ENCODE peak calls at places on chromosomes 6 and 20, in eight cellular contexts. One of them, this sample, is unnamed.

GRCh38 chr6:111712398-111712797 is 106.7 kb upstream of the TRAF3IP2 start:
- DNase-seq in H1: no peak
- DNase-seq in trophoblast cell: peak; percentile 73
- DNase-seq in HepG2: no peak
- DNase-seq in choroid plexus epithelial cell: peak; percentile 95
- DNase-seq in A549: peak; percentile 28
- DNase-seq in foreskin fibroblast: peak; percentile 84
- DNase-seq in cardiac muscle cell: peak; percentile 72
- DNase-seq in this sample: no peak

GRCh38 chr20:46056970-46057855 is 28.2 kb downstream of the SLC12A5 start:
- DNase-seq in choroid plexus epithelial cell: peak; percentile 52
- DNase-seq in trophoblast cell: no peak
- DNase-seq in cardiac muscle cell: peak; percentile 64
- DNase-seq in foreskin fibroblast: peak; percentile 76
- DNase-seq in H1: peak; percentile 90
- DNase-seq in HepG2: no peak
- DNase-seq in A549: no peak
- DNase-seq in this sample: no peak

GRCh38 chr20:13166006-13166405 is 55.1 kb upstream of the ISM1 start:
- DNase-seq in foreskin fibroblast: no peak
- DNase-seq in choroid plexus epithelial cell: no peak
- DNase-seq in A549: no peak
- DNase-seq in trophoblast cell: no peak
- DNase-seq in H1: no peak
- DNase-seq in cardiac muscle cell: no peak
- DNase-seq in HepG2: no peak
- DNase-seq in this sample: no peak

GRCh38 chr20:51533291-51534172 is 9.0 kb downstream of the NFATC2 start:
- DNase-seq in trophoblast cell: peak; percentile 60
- DNase-seq in choroid plexus epithelial cell: peak; percentile 60
- DNase-seq in HepG2: peak; percentile 11
- DNase-seq in cardiac muscle cell: no peak
- DNase-seq in foreskin fibroblast: peak; percentile 36
- DNase-seq in A549: peak; percentile 25
- DNase-seq in H1: no peak
- DNase-seq in this sample: no peak

GRCh38 chr20:58623579-58624473 is 27.3 kb upstream of the STX16 start:
- DNase-seq in H1: no peak
- DNase-seq in choroid plexus epithelial cell: peak; percentile 97
- DNase-seq in HepG2: peak; percentile 68
- DNase-seq in cardiac muscle cell: peak; percentile 94
- DNase-seq in A549: peak; percentile 86
- DNase-seq in trophoblast cell: peak; percentile 83
- DNase-seq in foreskin fibroblast: peak; percentile 97
- DNase-seq in this sample: peak; percentile 60

GRCh38 chr20:62922451-62922921 is 3.8 kb downstream of the DIDO1 start:
- DNase-seq in A549: no peak
- DNase-seq in choroid plexus epithelial cell: no peak
- DNase-seq in HepG2: no peak
- DNase-seq in foreskin fibroblast: no peak
- DNase-seq in H1: no peak
- DNase-seq in cardiac muscle cell: no peak
- DNase-seq in trophoblast cell: no peak
- DNase-seq in this sample: no peak

GRCh38 chr6:43817192-43817591 is 47.2 kb downstream of the VEGFA start:
- DNase-seq in foreskin fibroblast: peak; percentile 37
- DNase-seq in choroid plexus epithelial cell: peak; percentile 32
- DNase-seq in cardiac muscle cell: peak; percentile 41
- DNase-seq in HepG2: peak; percentile 72
- DNase-seq in A549: peak; percentile 62
- DNase-seq in H1: peak; percentile 61
- DNase-seq in trophoblast cell: no peak
- DNase-seq in this sample: no peak

GRCh38 chr6:139982652-139983051 is 608.2 kb upstream of the CITED2 start:
- DNase-seq in choroid plexus epithelial cell: peak; percentile 95
- DNase-seq in trophoblast cell: peak; percentile 15
- DNase-seq in cardiac muscle cell: peak; percentile 82
- DNase-seq in HepG2: no peak
- DNase-seq in foreskin fibroblast: peak; percentile 94
- DNase-seq in A549: no peak
- DNase-seq in H1: no peak
- DNase-seq in this sample: peak; percentile 37

GRCh38 chr20:34343458-34344255 is 19.4 kb upstream of the ITCH start:
- DNase-seq in cardiac muscle cell: no peak
- DNase-seq in HepG2: no peak
- DNase-seq in choroid plexus epithelial cell: no peak
- DNase-seq in H1: no peak
- DNase-seq in foreskin fibroblast: no peak
- DNase-seq in A549: no peak
- DNase-seq in trophoblast cell: no peak
- DNase-seq in this sample: no peak

GRCh38 chr6:70371454-70372105 is 41.7 kb upstream of the FAM135A start:
- DNase-seq in cardiac muscle cell: peak; percentile 80
- DNase-seq in trophoblast cell: no peak
- DNase-seq in choroid plexus epithelial cell: peak; percentile 83
- DNase-seq in H1: no peak
- DNase-seq in HepG2: peak; percentile 70
- DNase-seq in A549: peak; percentile 72
- DNase-seq in foreskin fibroblast: peak; percentile 80
- DNase-seq in this sample: peak; percentile 31

GRCh38 chr6:144286503-144287393 is 1.6 kb downstream of the UTRN start:
- DNase-seq in cardiac muscle cell: peak; percentile 94
- DNase-seq in A549: peak; percentile 81
- DNase-seq in choroid plexus epithelial cell: peak; percentile 94
- DNase-seq in foreskin fibroblast: peak; percentile 92
- DNase-seq in H1: peak; percentile 76
- DNase-seq in HepG2: peak; percentile 88
- DNase-seq in trophoblast cell: peak; percentile 15
- DNase-seq in this sample: peak; percentile 27

GRCh38 chr6:170289108-170289931 is 1.6 kb downstream of the DLL1 start:
- DNase-seq in choroid plexus epithelial cell: no peak
- DNase-seq in H1: peak; percentile 77
- DNase-seq in foreskin fibroblast: no peak
- DNase-seq in A549: no peak
- DNase-seq in trophoblast cell: no peak
- DNase-seq in HepG2: no peak
- DNase-seq in cardiac muscle cell: no peak
- DNase-seq in this sample: peak; percentile 57

GRCh38 chr20:4091332-4092135 is 76.2 kb upstream of the RNF24 start:
- DNase-seq in A549: peak; percentile 69
- DNase-seq in choroid plexus epithelial cell: peak; percentile 89
- DNase-seq in cardiac muscle cell: peak; percentile 72
- DNase-seq in trophoblast cell: peak; percentile 49
- DNase-seq in foreskin fibroblast: peak; percentile 65
- DNase-seq in HepG2: peak; percentile 67
- DNase-seq in H1: peak; percentile 91
- DNase-seq in this sample: peak; percentile 24

GRCh38 chr20:63294536-63294900 is 1.5 kb downstream of the COL20A1 start:
- DNase-seq in H1: no peak
- DNase-seq in trophoblast cell: no peak
- DNase-seq in A549: no peak
- DNase-seq in cardiac muscle cell: no peak
- DNase-seq in HepG2: no peak
- DNase-seq in foreskin fibroblast: no peak
- DNase-seq in choroid plexus epithelial cell: no peak
- DNase-seq in this sample: no peak

GRCh38 chr6:165580139-165580538 is 82.9 kb downstream of the PDE10A start:
- DNase-seq in trophoblast cell: no peak
- DNase-seq in A549: no peak
- DNase-seq in choroid plexus epithelial cell: peak; percentile 81
- DNase-seq in HepG2: no peak
- DNase-seq in cardiac muscle cell: peak; percentile 54
- DNase-seq in foreskin fibroblast: no peak
- DNase-seq in H1: no peak
- DNase-seq in this sample: no peak

GRCh38 chr20:15992564-15992963 is 580.7 kb downstream of the KIF16B start:
- DNase-seq in trophoblast cell: no peak
- DNase-seq in HepG2: no peak
- DNase-seq in foreskin fibroblast: peak; percentile 46
- DNase-seq in H1: no peak
- DNase-seq in choroid plexus epithelial cell: peak; percentile 33
- DNase-seq in cardiac muscle cell: no peak
- DNase-seq in A549: no peak
- DNase-seq in this sample: no peak

GRCh38 chr20:10864076-10864672 is 190.4 kb upstream of the JAG1 start:
- DNase-seq in cardiac muscle cell: peak; percentile 51
- DNase-seq in HepG2: no peak
- DNase-seq in H1: no peak
- DNase-seq in trophoblast cell: no peak
- DNase-seq in A549: peak; percentile 31
- DNase-seq in choroid plexus epithelial cell: peak; percentile 23
- DNase-seq in foreskin fibroblast: peak; percentile 36
- DNase-seq in this sample: no peak

DNA sequence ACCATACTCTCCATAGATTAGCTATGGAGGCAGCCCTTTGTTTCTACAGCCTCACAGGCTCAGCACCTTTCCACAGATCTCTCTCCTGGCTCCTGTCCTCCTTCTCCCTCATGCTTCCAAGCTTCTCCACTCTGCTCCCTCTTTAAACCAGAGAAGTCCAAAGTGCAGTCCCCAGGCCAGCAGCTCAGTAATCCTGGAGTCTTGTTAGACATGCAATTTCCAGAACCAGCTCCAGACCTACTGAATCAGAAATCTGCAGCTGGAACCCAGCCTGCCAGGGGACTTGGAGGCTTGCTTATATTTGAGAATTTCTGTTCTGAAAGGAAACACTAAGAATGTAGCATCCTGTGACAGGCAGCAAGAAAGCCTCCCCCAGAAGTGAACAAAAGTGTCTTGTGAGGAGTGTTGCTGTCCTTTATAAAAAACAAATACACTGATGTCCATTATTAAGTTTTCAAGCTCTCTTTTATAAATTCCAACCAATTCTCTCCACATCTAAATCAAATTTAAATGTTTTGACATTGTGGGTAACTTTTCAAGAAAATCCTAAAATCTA is 438.1 kb downstream of the BCKDHB start:
- DNase-seq in HepG2: no peak
- DNase-seq in choroid plexus epithelial cell: no peak
- DNase-seq in cardiac muscle cell: no peak
- DNase-seq in A549: no peak
- DNase-seq in H1: no peak
- DNase-seq in trophoblast cell: no peak
- DNase-seq in foreskin fibroblast: peak; percentile 34
- DNase-seq in this sample: no peak
- H3K4me3 ChIP-seq in HepG2: no peak overlapping the region
- H3K4me3 ChIP-seq in choroid plexus epithelial cell: no peak overlapping the region
- H3K4me3 ChIP-seq in cardiac muscle cell: no peak overlapping the region
- H3K4me3 ChIP-seq in A549: no peak overlapping the region
- H3K4me3 ChIP-seq in H1: no peak overlapping the region
- H3K4me3 ChIP-seq in trophoblast cell: no peak overlapping the region
- H3K4me3 ChIP-seq in foreskin fibroblast: no peak overlapping the region
- H3K4me3 ChIP-seq in this sample: no peak overlapping the region

GRCh38 chr6:33213166-33213988 is 5.1 kb downstream of the RING1 start:
- DNase-seq in foreskin fibroblast: peak; percentile 74
- DNase-seq in cardiac muscle cell: peak; percentile 50
- DNase-seq in trophoblast cell: no peak
- DNase-seq in H1: peak; percentile 79
- DNase-seq in A549: no peak
- DNase-seq in choroid plexus epithelial cell: no peak
- DNase-seq in HepG2: no peak
- DNase-seq in this sample: peak; percentile 79
- H3K4me3 ChIP-seq in foreskin fibroblast: peak overlapping the region; percentile 48
- H3K4me3 ChIP-seq in cardiac muscle cell: peak overlapping the region; percentile 32
- H3K4me3 ChIP-seq in trophoblast cell: peak overlapping the region; percentile 51
- H3K4me3 ChIP-seq in H1: peak overlapping the region; percentile 62
- H3K4me3 ChIP-seq in A549: peak overlapping the region; percentile 42
- H3K4me3 ChIP-seq in choroid plexus epithelial cell: peak overlapping the region; percentile 60
- H3K4me3 ChIP-seq in HepG2: peak overlapping the region; percentile 66
- H3K4me3 ChIP-seq in this sample: peak overlapping the region; percentile 66

GRCh38 chr6:161068296-161068695 is 76.7 kb downstream of the MAP3K4 start:
- DNase-seq in H1: no peak
- DNase-seq in A549: no peak
- DNase-seq in choroid plexus epithelial cell: no peak
- DNase-seq in trophoblast cell: no peak
- DNase-seq in cardiac muscle cell: no peak
- DNase-seq in HepG2: no peak
- DNase-seq in foreskin fibroblast: no peak
- DNase-seq in this sample: peak; percentile 22
- H3K4me3 ChIP-seq in H1: no peak overlapping the region
- H3K4me3 ChIP-seq in A549: no peak overlapping the region
- H3K4me3 ChIP-seq in choroid plexus epithelial cell: no peak overlapping the region
- H3K4me3 ChIP-seq in trophoblast cell: no peak overlapping the region
- H3K4me3 ChIP-seq in cardiac muscle cell: no peak overlapping the region
- H3K4me3 ChIP-seq in HepG2: no peak overlapping the region
- H3K4me3 ChIP-seq in foreskin fibroblast: no peak overlapping the region
- H3K4me3 ChIP-seq in this sample: no peak overlapping the region

GRCh38 chr6:53492860-53493634 is 51.9 kb downstream of the GCLC start:
- DNase-seq in HepG2: peak; percentile 59
- DNase-seq in trophoblast cell: no peak
- DNase-seq in foreskin fibroblast: peak; percentile 68
- DNase-seq in cardiac muscle cell: peak; percentile 72
- DNase-seq in choroid plexus epithelial cell: peak; percentile 77
- DNase-seq in H1: peak; percentile 49
- DNase-seq in A549: peak; percentile 74
- DNase-seq in this sample: peak; percentile 30
- H3K4me3 ChIP-seq in HepG2: peak overlapping the region; percentile 65
- H3K4me3 ChIP-seq in trophoblast cell: no peak overlapping the region
- H3K4me3 ChIP-seq in foreskin fibroblast: no peak overlapping the region
- H3K4me3 ChIP-seq in cardiac muscle cell: no peak overlapping the region
- H3K4me3 ChIP-seq in choroid plexus epithelial cell: peak overlapping the region; percentile 40
- H3K4me3 ChIP-seq in H1: no peak overlapping the region
- H3K4me3 ChIP-seq in A549: peak overlapping the region; percentile 40
- H3K4me3 ChIP-seq in this sample: peak overlapping the region; percentile 28